ENCODE peak calls at places on chromosome 9, in seven cellular contexts. R is WERI-Rb-1, O is spleen, J is Karpas-422, P is NCI-H2171, S is posterior cingulate gyrus, Q is dorsolateral prefrontal cortex. Z is an unnamed sample.

GRCh38 chr9:89149726-89150125 is 28.9 kb downstream of the SHC3 start:
- DNase-seq in R (no peak), O (no peak), J (no peak), P (no peak), S (no peak), Q (no peak), Z (no peak)

GRCh38 chr9:70064496-70064895 is 20.8 kb downstream of the MAMDC2 start:
- DNase-seq in R (no peak), O (no peak), J (no peak), P (no peak), S (no peak), Q (no peak), Z (no peak)

GRCh38 chr9:32627394-32627954 is 8.0 kb downstream of the TAF1L start:
- DNase-seq in R (no peak), O (no peak), J (no peak), P (no peak), S (no peak), Q (no peak), Z (no peak)

GRCh38 chr9:37926737-37927590 is 23.0 kb upstream of the SLC25A51 start:
- DNase-seq in R (no peak), O (no peak), J (no peak), P (no peak), S (no peak), Q (no peak), Z (no peak)

GRCh38 chr9:133254471-133254870 is 20.5 kb downstream of the ABO start:
- DNase-seq in R (no peak), O (no peak), J (no peak), P (no peak), S (no peak), Q (no peak), Z (no peak)

GRCh38 chr9:79611091-79611614 is 39.4 kb downstream of the TLE4 start:
- DNase-seq in R (no peak), O (no peak), J (peak), P (no peak), S (no peak), Q (no peak), Z (peak)

GRCh38 chr9:131657890-131658752 is 81.8 kb downstream of the RAPGEF1 start:
- DNase-seq in R (no peak), O (no peak), J (no peak), P (no peak), S (no peak), Q (no peak), Z (no peak)

GRCh38 chr9:132622144-132622543 is 39.7 kb downstream of the BARHL1 start:
- DNase-seq in R (no peak), O (no peak), J (no peak), P (peak), S (no peak), Q (no peak), Z (no peak)

GRCh38 chr9:34254141-34254913 is 74.7 kb downstream of the KIF24 start:
- DNase-seq in R (no peak), O (no peak), J (no peak), P (no peak), S (peak), Q (no peak), Z (no peak)

GRCh38 chr9:111559000-111559610 is 34.1 kb downstream of the ZNF483 start:
- DNase-seq in R (no peak), O (no peak), J (no peak), P (no peak), S (no peak), Q (no peak), Z (no peak)

GRCh38 chr9:127199001-127199791 is 65.4 kb upstream of the GARNL3 start:
- DNase-seq in R (peak), O (peak), J (peak), P (peak), S (peak), Q (peak), Z (peak)